ENCODE peak calls at places on chromosomes 4 and X, in four cellular contexts. K is K562, J is HepG2, V is GM12878. Y is an unnamed sample.

GRCh38 chr4:107058828-107059227 is 22.7 kb upstream of the DKK2 start:
- DNase-seq in J (no peak), K (no peak), V (no peak), Y (no peak)

GRCh38 chr4:110516106-110516922 is 40.4 kb downstream of the ENPEP start:
- DNase-seq in J (peak; percentile 68), V (peak; percentile 30), K (peak; percentile 56), Y (peak; percentile 49)

GRCh38 chr4:20203508-20203907 is 48.2 kb upstream of the SLIT2 start:
- DNase-seq in K (no peak), V (no peak), J (no peak), Y (no peak)

GRCh38 chr4:87574996-87575395 is 33.3 kb upstream of the DSPP start:
- DNase-seq in K (no peak), J (no peak), V (no peak), Y (no peak)

GRCh38 chr4:52932586-52933482 is 70.7 kb downstream of the RASL11B start:
- DNase-seq in V (no peak), J (no peak), K (no peak), Y (no peak)

GRCh38 chrX:153875391-153876111 is 10.4 kb downstream of the L1CAM start:
- DNase-seq in K (peak; percentile 88), J (no peak), V (no peak), Y (peak; percentile 43)

GRCh38 chr4:4801013-4801412 is 58.5 kb upstream of the MSX1 start:
- DNase-seq in J (no peak), V (no peak), K (no peak), Y (no peak)

GRCh38 chrX:17456526-17456925 is 81.5 kb downstream of the NHS start:
- DNase-seq in V (no peak), J (no peak), K (no peak), Y (no peak)

GRCh38 chrX:11836284-11836683 is 78.2 kb downstream of the MSL3 start:
- DNase-seq in K (no peak), V (no peak), J (no peak), Y (no peak)

GRCh38 chrX:50813843-50814661 is at the start of gene SHROOM4:
- DNase-seq in K (no peak), V (no peak), J (peak; percentile 13), Y (no peak)

GRCh38 chrX:134258202-134258601 is 21.2 kb downstream of the CCDC160 start:
- DNase-seq in V (no peak), K (no peak), J (no peak), Y (no peak)
- TF ChIP-seq SMC3 in V (no peak), K (no peak), J (no peak), Y (no peak)

GRCh38 chr4:152104286-152104685 is 343.5 kb upstream of the GATB start:
- DNase-seq in J (no peak), V (no peak), K (no peak), Y (no peak)

GRCh38 chr4:152102184-152103000 is 341.6 kb upstream of the GATB start:
- DNase-seq in V (no peak), K (no peak), J (peak; percentile 35), Y (no peak)

GRCh38 chr4:152104846-152105462 is 344.1 kb upstream of the GATB start:
- DNase-seq in J (no peak), K (no peak), V (no peak), Y (no peak)

GRCh38 chr4:152101546-152102183 is 340.9 kb upstream of the GATB start:
- DNase-seq in J (no peak), K (no peak), V (no peak), Y (no peak)

GRCh38 chr4:152103181-152103901 is 342.5 kb upstream of the GATB start:
- DNase-seq in K (no peak), V (no peak), J (no peak), Y (no peak)
- TF ChIP-seq CHD4 in K (no peak), V (no peak), J (no peak), Y (no peak)

GRCh38 chrX:24990585-24990984 is 25.2 kb downstream of the ARX start:
- DNase-seq in J (no peak), K (no peak), V (no peak), Y (no peak)

GRCh38 chrX:24999501-24999900 is 16.3 kb downstream of the ARX start:
- DNase-seq in V (no peak), J (no peak), K (no peak), Y (no peak)

GRCh38 chrX:24996096-24996709 is 19.6 kb downstream of the ARX start:
- DNase-seq in V (no peak), K (no peak), J (no peak), Y (no peak)

GRCh38 chrX:24988314-24988713 is 27.5 kb downstream of the ARX start:
- DNase-seq in V (no peak), J (no peak), K (no peak), Y (no peak)

DNA sequence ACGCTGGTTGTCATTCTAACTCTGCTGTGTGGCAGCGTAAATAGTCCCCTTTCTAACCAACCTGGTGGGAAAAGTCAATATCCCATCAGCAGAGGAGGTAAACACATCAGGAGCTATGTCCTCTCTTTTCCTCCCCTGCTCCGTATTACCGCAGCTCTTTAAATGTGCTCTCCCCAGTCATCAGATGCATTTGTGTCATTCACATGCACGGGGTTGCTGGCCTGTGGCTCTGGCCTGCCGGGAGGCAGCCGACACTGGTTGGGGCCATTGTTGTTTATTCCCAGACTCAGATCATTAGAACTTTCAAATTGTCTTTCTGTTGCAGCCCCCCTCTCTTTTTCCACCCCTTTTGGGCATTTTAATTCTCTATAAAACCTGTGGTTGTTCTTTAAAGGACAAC is 21.9 kb downstream of the ARX start:
- DNase-seq in K (no peak), J (no peak), V (no peak), Y (no peak)
- TF ChIP-seq SMC3 in K (no peak), J (no peak), V (no peak), Y (no peak)

DNA sequence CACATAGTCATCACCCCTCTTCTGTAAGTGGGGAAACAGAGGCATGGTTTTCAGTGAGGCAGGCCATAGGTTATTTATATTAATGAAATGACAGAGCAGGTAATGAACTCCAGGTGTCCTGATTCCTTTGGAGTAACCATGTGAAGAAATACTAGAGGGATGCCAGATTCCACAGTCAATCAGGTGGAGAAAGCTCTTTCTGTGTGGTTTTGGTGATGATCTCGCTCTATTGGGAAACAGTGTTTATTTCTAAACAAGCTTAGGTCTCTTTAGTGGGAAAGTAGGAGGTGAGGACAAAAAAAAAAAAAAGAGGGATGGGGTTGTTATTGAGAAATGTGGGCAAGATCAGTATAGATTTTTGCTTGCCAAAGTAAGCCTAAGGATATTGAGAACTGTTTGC is 12.2 kb downstream of the DOCK11 start:
- DNase-seq in V (no peak), K (no peak), J (no peak), Y (no peak)
- TF ChIP-seq CHD4 in V (no peak), K (no peak), J (no peak), Y (no peak)

GRCh38 chrX:125405339-125405738 is 85.7 kb downstream of the TEX13C start:
- DNase-seq in J (no peak), V (no peak), K (no peak), Y (no peak)
- TF ChIP-seq SMC3 in J (no peak), V (no peak), K (no peak), Y (no peak)

GRCh38 chr4:77248805-77249204 is 91.8 kb downstream of the CCNG2 start:
- DNase-seq in J (peak; percentile 5), V (no peak), K (no peak), Y (no peak)
- TF ChIP-seq CHD4 in J (no peak), V (no peak), K (no peak), Y (no peak)

GRCh38 chr4:166422475-166422874 is 549.4 kb downstream of the TLL1 start:
- DNase-seq in J (no peak), V (no peak), K (no peak), Y (no peak)
- TF ChIP-seq SMC3 in J (no peak), V (no peak), K (no peak), Y (no peak)

DNA sequence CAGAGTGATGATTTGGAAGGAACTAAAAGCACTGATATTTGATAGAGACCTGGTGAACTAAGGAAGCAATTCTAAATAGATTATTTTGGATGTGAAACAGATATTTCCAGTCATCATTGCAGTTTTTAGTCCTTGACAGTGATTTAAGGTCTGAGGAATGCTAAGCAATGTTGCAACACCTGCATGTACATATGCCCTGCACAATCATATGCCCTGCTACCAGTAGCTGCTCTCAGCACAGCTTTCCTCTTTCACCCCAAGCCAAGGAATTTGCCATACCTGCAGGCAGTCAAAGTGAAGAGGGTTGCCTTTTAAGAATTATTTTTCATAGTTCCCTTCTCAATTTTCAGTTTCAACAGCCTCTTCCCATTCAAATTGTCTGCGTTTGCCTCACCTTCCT is 8.7 kb upstream of the FAM47A start:
- DNase-seq in V (no peak), J (no peak), K (no peak), Y (no peak)
- TF ChIP-seq CHD4 in V (no peak), J (no peak), K (no peak), Y (no peak)

Y was measured in A549.